ENCODE peak calls at places on chromosomes 13 and 19, in four cellular contexts. J is right lobe of liver, F is AG10803, W is fibroblast of mammary gland. X is an unnamed sample.
A peak's percentile ranks its signal among the peaks of the same experiment; 100 is the strongest.

GRCh38 chr19:55075366-55075998 is at the start of gene EPS8L1:
- DNase-seq in J (peak; percentile 50), F (no peak), W (no peak), X (peak; percentile 60)

GRCh38 chr19:44722131-44723121 is 23.5 kb downstream of the CEACAM16 start:
- DNase-seq in J (peak; percentile 57), F (no peak), W (no peak), X (no peak)

GRCh38 chr19:33407140-33407551 is 33.6 kb downstream of the CEBPG start:
- DNase-seq in J (no peak), F (no peak), W (no peak), X (no peak)

GRCh38 chr19:46289724-46290619 is 6.9 kb upstream of the HIF3A start:
- DNase-seq in J (no peak), F (no peak), W (no peak), X (no peak)

GRCh38 chr13:94494021-94494420 is 14.5 kb upstream of the DCT start:
- DNase-seq in J (no peak), F (no peak), W (no peak), X (no peak)

GRCh38 chr19:3554254-3555083 is 2.9 kb downstream of the MFSD12 start:
- DNase-seq in J (no peak), F (no peak), W (no peak), X (no peak)

GRCh38 chr19:2083174-2083854 is 12.8 kb downstream of the MOB3A start:
- DNase-seq in J (no peak), F (no peak), W (no peak), X (no peak)

GRCh38 chr13:97946951-97947588 is 6.4 kb upstream of the IPO5 start:
- DNase-seq in J (no peak), F (peak; percentile 91), W (peak; percentile 91), X (peak; percentile 92)

GRCh38 chr19:11767633-11768133 is 883 bp downstream of the ZNF441 start:
- DNase-seq in J (peak; percentile 89), F (peak; percentile 43), W (peak; percentile 33), X (peak; percentile 10)

GRCh38 chr13:30112602-30113435 is 194.5 kb downstream of the KATNAL1 start:
- DNase-seq in J (peak; percentile 85), F (peak; percentile 95), W (peak; percentile 93), X (peak; percentile 76)

GRCh38 chr19:955803-956746 is 28.1 kb upstream of the WDR18 start:
- DNase-seq in J (no peak), F (no peak), W (no peak), X (no peak)

GRCh38 chr19:8355631-8356402 is 8.1 kb upstream of the ANGPTL4 start:
- DNase-seq in J (no peak), F (peak; percentile 96), W (peak; percentile 100), X (peak; percentile 89)

GRCh38 chr13:40494513-40494912 is 171.9 kb downstream of the FOXO1 start:
- DNase-seq in J (no peak), F (no peak), W (no peak), X (no peak)

GRCh38 chr19:45187421-45188100 is 9.0 kb downstream of the BLOC1S3 start:
- DNase-seq in J (no peak), F (no peak), W (no peak), X (no peak)

GRCh38 chr19:10146142-10146541 is 26.4 kb upstream of the EIF3G start:
- DNase-seq in J (no peak), F (no peak), W (no peak), X (no peak)

GRCh38 chr13:20390526-20391175 is 135.0 kb downstream of the CRYL1 start:
- DNase-seq in J (no peak), F (no peak), W (no peak), X (no peak)

GRCh38 chr19:3923912-3924311 is 9.0 kb upstream of the NMRK2 start:
- DNase-seq in J (no peak), F (no peak), W (no peak), X (no peak)

GRCh38 chr19:54606891-54607781 is 13.7 kb downstream of the LILRA1 start:
- DNase-seq in J (no peak), F (no peak), W (no peak), X (no peak)

GRCh38 chr13:110528371-110528770 is 33.2 kb downstream of the RAB20 start:
- DNase-seq in J (no peak), F (no peak), W (peak; percentile 73), X (no peak)
- H3K4me3 ChIP-seq in J (no peak overlapping the region), F (no peak overlapping the region), W (no peak overlapping the region), X (no peak overlapping the region)

DNA sequence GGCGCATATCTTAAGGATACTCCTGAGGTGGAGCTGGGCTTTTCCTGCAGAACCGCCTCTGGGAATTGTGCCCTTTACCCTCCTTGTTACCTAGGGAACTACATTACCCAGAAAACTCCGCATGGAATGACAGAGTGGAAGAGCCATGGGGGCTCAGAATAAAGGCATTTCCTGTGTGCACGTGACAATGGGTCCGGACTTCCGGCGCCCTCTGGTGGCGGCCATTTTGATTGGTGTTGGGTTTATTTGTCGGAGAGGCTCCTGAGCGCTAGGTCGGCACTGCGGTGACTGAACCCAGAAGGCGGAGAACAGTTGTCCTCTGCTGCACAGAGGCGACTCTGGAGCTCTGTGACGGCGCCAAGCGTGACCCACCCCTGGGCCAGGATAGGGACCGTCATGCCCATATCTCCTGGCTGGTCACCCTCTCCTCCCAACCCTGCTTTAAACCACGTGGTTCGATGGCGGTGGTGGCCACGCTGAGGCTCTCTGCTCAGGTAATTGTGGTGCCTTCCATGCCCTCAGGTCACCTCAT is at the start of gene ZNF587B:
- DNase-seq in J (peak; percentile 72), F (no peak), W (peak; percentile 57), X (peak; percentile 78)
- H3K4me3 ChIP-seq in J (peak within 1 kb of the TSS; percentile 51), F (peak within 1 kb of the TSS; percentile 40), W (peak within 1 kb of the TSS; percentile 23), X (peak within 1 kb of the TSS; percentile 59)

GRCh38 chr13:107192289-107192688 is 624.4 kb upstream of the ARGLU1 start:
- DNase-seq in J (no peak), F (no peak), W (no peak), X (no peak)

GRCh38 chr13:107185889-107186288 is 618.0 kb upstream of the ARGLU1 start:
- DNase-seq in J (no peak), F (peak; percentile 1), W (peak; percentile 26), X (peak; percentile 9)

DNA sequence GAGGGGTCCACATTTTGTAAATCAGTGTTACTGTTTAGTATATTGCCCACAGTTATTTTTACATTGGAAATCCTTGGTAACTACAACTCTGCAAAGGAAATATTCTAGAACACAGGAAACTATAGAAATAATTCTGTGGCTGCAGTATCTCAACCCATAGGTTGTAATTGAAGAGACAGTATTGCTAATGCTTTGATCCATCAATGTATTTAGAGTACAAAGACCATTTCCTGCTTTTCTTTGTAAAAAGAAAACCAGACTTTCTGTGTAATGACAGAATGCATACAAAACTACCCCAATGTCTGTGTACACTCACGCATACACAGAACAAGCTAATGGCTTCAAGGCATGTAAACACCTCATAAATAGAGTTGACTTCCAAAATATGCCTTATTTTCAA is 622.1 kb upstream of the ARGLU1 start:
- DNase-seq in J (no peak), F (no peak), W (no peak), X (no peak)
- H3K4me3 ChIP-seq in J (no peak overlapping the region), F (no peak overlapping the region), W (no peak overlapping the region), X (no peak overlapping the region)

GRCh38 chr19:6736917-6737283 is 480 bp downstream of the GPR108 start:
- DNase-seq in J (no peak), F (no peak), W (no peak), X (no peak)

GRCh38 chr19:6736169-6736916 is 1.0 kb downstream of the GPR108 start:
- DNase-seq in J (peak; percentile 87), F (peak; percentile 86), W (peak; percentile 89), X (peak; percentile 85)

GRCh38 chr19:6733338-6734095 is 3.9 kb downstream of the GPR108 start:
- DNase-seq in J (peak; percentile 55), F (no peak), W (no peak), X (no peak)

GRCh38 chr19:6734096-6734696 is 3.2 kb downstream of the GPR108 start:
- DNase-seq in J (peak; percentile 50), F (no peak), W (no peak), X (no peak)

GRCh38 chr19:6735181-6735891 is 2.0 kb downstream of the GPR108 start:
- DNase-seq in J (no peak), F (no peak), W (peak; percentile 14), X (no peak)
- H3K4me3 ChIP-seq in J (no peak overlapping the region), F (no peak overlapping the region), W (no peak overlapping the region), X (no peak overlapping the region)

GRCh38 chr13:67299072-67299635 is 69.0 kb upstream of the PCDH9 start:
- DNase-seq in J (no peak), F (peak; percentile 86), W (peak; percentile 95), X (peak; percentile 88)
- H3K4me3 ChIP-seq in J (no peak overlapping the region), F (no peak overlapping the region), W (no peak overlapping the region), X (no peak overlapping the region)

DNA sequence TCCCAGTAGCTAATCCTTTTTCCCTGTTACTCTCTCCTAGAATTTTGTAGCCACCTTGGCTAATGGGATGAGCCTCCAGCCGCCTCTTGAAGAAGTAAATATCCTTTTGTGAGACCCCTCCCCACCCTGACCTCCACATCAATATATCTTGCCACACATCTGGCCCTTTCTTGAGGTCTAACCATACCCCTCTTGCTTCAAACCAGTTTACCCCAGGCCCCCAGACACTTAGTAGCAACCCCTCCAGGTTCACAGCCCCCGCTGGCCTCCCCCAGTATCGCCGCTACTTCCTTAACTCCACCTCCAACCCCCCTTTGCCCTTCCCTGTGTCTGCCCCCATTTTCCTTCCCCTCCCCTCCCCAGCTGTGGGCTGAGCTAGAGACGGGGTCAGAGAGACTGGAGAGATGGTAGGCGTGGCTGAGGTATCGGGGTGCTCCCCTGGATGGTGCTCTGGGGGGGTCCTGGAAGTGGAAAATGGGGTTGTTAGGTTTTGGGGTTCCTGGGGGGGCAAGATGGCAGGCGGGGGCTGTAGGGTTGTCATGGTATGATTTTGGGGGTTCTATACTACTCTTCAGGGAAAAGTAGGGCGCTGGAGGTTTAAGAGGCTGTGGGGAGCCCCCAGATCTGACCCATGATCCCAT is 2.9 kb downstream of the PRMT1 start:
- DNase-seq in J (no peak), F (no peak), W (no peak), X (no peak)
- H3K4me3 ChIP-seq in J (no peak overlapping the region), F (no peak overlapping the region), W (no peak overlapping the region), X (no peak overlapping the region)

GRCh38 chr19:17405250-17406038 is at the start of gene BST2:
- DNase-seq in J (peak; percentile 77), F (peak; percentile 72), W (no peak), X (no peak)
- H3K4me3 ChIP-seq in J (peak within 1 kb of the TSS; percentile 51), F (peak within 1 kb of the TSS; percentile 49), W (no peak within 1 kb of the TSS), X (no peak within 1 kb of the TSS)

X was measured in bronchial epithelial cell.